ENCODE peak calls at places on chromosomes 13 and 19, in nine cellular contexts. One of them, this sample, is unnamed. For H3K4me1, the result is how much of the 10 kb centered on the place peaks cover.

GRCh38 chr19:34489175-34489574 is 7.6 kb downstream of the WTIP start:
- DNase-seq in tibial nerve: no peak
- DNase-seq in heart left ventricle: no peak
- DNase-seq in Peyer's patch: no peak
- DNase-seq in esophagus squamous epithelium: no peak
- DNase-seq in IMR-90: no peak
- DNase-seq in adrenal gland: no peak
- DNase-seq in right lobe of liver: no peak
- DNase-seq in H1: no peak
- DNase-seq in this sample: no peak

GRCh38 chr13:30159446-30159839 is 147.9 kb downstream of the KATNAL1 start:
- DNase-seq in tibial nerve: no peak
- DNase-seq in heart left ventricle: no peak
- DNase-seq in Peyer's patch: no peak
- DNase-seq in esophagus squamous epithelium: no peak
- DNase-seq in IMR-90: peak
- DNase-seq in adrenal gland: no peak
- DNase-seq in right lobe of liver: no peak
- DNase-seq in H1: no peak
- DNase-seq in this sample: peak

GRCh38 chr13:31967155-31967554 is 64.4 kb upstream of the FRY start:
- DNase-seq in tibial nerve: no peak
- DNase-seq in heart left ventricle: no peak
- DNase-seq in Peyer's patch: no peak
- DNase-seq in esophagus squamous epithelium: no peak
- DNase-seq in IMR-90: no peak
- DNase-seq in adrenal gland: no peak
- DNase-seq in right lobe of liver: no peak
- DNase-seq in H1: no peak
- DNase-seq in this sample: no peak

GRCh38 chr19:1672038-1672768 is 19.8 kb upstream of the TCF3 start:
- DNase-seq in tibial nerve: no peak
- DNase-seq in heart left ventricle: no peak
- DNase-seq in Peyer's patch: peak
- DNase-seq in esophagus squamous epithelium: no peak
- DNase-seq in IMR-90: peak
- DNase-seq in adrenal gland: no peak
- DNase-seq in right lobe of liver: peak
- DNase-seq in H1: no peak
- DNase-seq in this sample: no peak

GRCh38 chr13:100650321-100650720 is 24.3 kb downstream of the TMTC4 start:
- DNase-seq in tibial nerve: no peak
- DNase-seq in heart left ventricle: no peak
- DNase-seq in Peyer's patch: no peak
- DNase-seq in esophagus squamous epithelium: no peak
- DNase-seq in IMR-90: no peak
- DNase-seq in adrenal gland: no peak
- DNase-seq in right lobe of liver: no peak
- DNase-seq in H1: no peak
- DNase-seq in this sample: no peak

GRCh38 chr13:61486496-61486895 is 70.8 kb upstream of the PCDH20 start:
- DNase-seq in tibial nerve: no peak
- DNase-seq in heart left ventricle: no peak
- DNase-seq in Peyer's patch: no peak
- DNase-seq in esophagus squamous epithelium: no peak
- DNase-seq in IMR-90: no peak
- DNase-seq in adrenal gland: no peak
- DNase-seq in right lobe of liver: no peak
- DNase-seq in H1: no peak
- DNase-seq in this sample: no peak

GRCh38 chr13:44906758-44907157 is 82.5 kb downstream of the NUFIP1 start:
- DNase-seq in tibial nerve: no peak
- DNase-seq in heart left ventricle: no peak
- DNase-seq in Peyer's patch: no peak
- DNase-seq in esophagus squamous epithelium: no peak
- DNase-seq in IMR-90: peak
- DNase-seq in adrenal gland: peak
- DNase-seq in right lobe of liver: no peak
- DNase-seq in H1: no peak
- DNase-seq in this sample: peak

GRCh38 chr19:3556423-3556977 is 886 bp downstream of the MFSD12 start:
- DNase-seq in tibial nerve: no peak
- DNase-seq in heart left ventricle: no peak
- DNase-seq in Peyer's patch: no peak
- DNase-seq in esophagus squamous epithelium: no peak
- DNase-seq in IMR-90: no peak
- DNase-seq in adrenal gland: no peak
- DNase-seq in right lobe of liver: no peak
- DNase-seq in H1: no peak
- DNase-seq in this sample: no peak

DNA sequence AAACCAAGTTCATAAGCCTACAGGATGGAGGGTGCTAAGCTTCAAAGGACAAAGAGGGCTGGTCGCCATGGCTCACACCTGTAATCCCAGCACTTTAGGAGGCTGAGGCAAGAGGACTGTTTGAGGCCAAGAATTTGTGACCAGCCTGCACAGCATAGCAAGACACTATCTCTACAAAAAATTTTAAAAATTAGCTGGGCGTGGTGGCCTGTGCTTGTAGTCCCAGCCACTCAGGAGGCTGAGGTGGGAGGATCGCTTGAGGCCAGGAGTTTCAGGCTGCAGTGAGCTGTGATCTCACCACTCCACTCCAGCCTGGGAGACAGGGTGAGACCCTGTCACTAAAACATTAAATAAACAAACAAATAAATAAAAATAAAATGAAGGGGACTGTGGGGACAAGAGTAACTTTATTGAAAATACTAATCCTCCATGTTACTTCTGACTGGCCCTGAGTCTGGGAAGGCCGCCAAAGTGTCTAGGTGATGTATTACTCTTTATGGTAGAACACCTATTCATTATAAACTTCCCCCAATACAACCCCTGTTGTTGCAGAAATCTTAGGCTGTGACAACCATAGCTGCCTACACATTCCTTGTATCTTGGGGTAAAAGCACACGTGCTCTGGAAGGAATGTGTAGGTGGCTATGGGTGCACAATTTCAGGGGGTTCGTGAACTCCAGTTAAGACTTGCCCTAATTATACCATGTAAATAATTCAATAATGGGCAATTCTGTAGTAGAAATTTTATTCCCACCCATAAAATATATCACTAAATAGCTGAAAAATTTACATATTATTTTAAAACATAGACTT is 14.6 kb upstream of the URAD start:
- DNase-seq in tibial nerve: no peak
- DNase-seq in heart left ventricle: no peak
- DNase-seq in Peyer's patch: no peak
- DNase-seq in esophagus squamous epithelium: no peak
- DNase-seq in IMR-90: peak
- DNase-seq in adrenal gland: no peak
- DNase-seq in right lobe of liver: no peak
- DNase-seq in H1: no peak
- DNase-seq in this sample: no peak
- TF ChIP-seq POLR2A in tibial nerve: no peak
- TF ChIP-seq POLR2A in heart left ventricle: no peak
- TF ChIP-seq POLR2A in Peyer's patch: no peak
- TF ChIP-seq POLR2A in esophagus squamous epithelium: no peak
- TF ChIP-seq POLR2A in IMR-90: no peak
- TF ChIP-seq POLR2A in adrenal gland: no peak
- TF ChIP-seq POLR2A in right lobe of liver: no peak
- TF ChIP-seq POLR2A in H1: no peak
- TF ChIP-seq POLR2A in this sample: no peak

DNA sequence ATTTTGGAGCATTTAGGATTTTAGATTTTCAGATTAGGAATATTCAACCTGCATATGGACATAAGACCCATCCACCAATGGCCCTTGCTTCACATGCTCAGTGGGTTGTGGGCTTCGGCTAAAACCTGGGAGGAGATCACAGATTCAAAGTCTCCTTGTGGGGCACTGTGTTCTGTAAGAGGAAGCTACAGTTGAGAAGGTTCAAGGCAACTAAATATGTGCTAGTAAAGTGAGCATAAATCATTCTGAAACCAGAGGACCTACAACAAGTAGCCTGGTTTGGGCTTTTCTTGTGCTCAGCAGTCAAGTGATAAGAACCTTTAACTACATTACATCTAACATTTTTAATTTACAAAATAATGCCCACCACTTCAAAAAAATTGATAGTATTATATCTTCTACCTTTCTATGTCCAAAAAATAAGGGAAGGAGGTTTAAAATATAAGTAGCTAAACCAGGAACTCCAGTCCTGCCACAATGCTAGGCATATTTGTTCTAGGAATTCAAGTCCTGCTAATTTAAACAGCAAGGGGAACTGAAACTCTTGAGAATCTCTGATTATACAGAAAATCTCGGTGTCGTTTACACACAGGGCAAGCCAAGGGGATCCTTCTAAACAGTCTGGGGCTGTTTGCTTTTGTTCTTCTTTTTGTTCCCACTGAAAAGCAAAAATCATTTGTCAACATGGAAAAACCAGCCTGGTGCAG is 36.6 kb downstream of the FOXO1 start:
- DNase-seq in tibial nerve: no peak
- DNase-seq in heart left ventricle: no peak
- DNase-seq in Peyer's patch: no peak
- DNase-seq in esophagus squamous epithelium: no peak
- DNase-seq in IMR-90: no peak
- DNase-seq in adrenal gland: no peak
- DNase-seq in right lobe of liver: no peak
- DNase-seq in H1: no peak
- DNase-seq in this sample: no peak
- H3K4me1 ChIP-seq in tibial nerve: half or more
- H3K4me1 ChIP-seq in heart left ventricle: under half
- H3K4me1 ChIP-seq in Peyer's patch: under half
- H3K4me1 ChIP-seq in esophagus squamous epithelium: under half
- H3K4me1 ChIP-seq in IMR-90: under half
- H3K4me1 ChIP-seq in adrenal gland: under half
- H3K4me1 ChIP-seq in right lobe of liver: under half
- H3K4me1 ChIP-seq in H1: under half
- H3K4me1 ChIP-seq in this sample: under half

DNA sequence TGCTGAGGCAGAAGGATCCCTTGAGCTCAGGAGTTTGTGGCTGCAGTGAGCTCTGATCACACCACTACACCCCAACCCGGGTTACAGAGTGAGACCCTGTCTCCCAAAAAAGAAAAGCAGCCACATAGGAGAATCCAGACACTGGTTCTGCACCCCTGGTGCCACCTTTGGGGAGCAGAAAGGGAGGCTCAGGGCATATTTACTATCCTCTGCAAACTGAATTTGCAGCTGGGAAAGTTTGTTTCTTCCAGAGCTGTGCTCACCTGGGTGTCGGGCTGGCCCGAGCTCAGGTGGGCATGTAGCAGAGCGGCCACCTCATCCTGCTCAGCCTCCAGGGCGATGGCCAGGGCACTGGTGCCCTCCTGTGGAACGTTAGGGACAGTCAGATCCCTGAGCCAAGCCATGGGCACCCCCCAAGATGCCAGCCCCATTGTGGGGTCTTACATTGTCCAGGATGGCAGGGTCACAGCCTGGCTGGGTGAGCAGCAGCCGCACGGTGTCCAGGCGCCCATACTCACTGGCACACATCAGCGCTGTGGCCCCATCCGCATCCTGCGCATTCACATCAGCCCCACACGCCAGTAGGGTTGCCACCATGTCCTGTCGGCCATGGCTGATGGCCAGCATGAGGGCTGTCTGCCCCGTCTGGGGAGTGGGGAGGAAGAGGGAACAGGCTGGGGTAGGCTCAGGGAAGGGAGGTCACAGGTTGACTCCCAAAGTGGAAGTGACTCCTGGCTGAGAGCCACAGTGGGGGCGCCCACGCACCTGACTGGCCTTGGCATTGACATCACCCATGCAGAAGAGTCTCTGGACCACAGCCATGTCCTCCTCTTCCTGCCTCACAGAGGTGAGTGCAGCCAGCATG is 3.1 kb downstream of the RPS28 start:
- DNase-seq in tibial nerve: no peak
- DNase-seq in heart left ventricle: no peak
- DNase-seq in Peyer's patch: no peak
- DNase-seq in esophagus squamous epithelium: no peak
- DNase-seq in IMR-90: no peak
- DNase-seq in adrenal gland: peak
- DNase-seq in right lobe of liver: peak
- DNase-seq in H1: no peak
- DNase-seq in this sample: no peak
- TF ChIP-seq POLR2A in tibial nerve: no peak
- TF ChIP-seq POLR2A in heart left ventricle: no peak
- TF ChIP-seq POLR2A in Peyer's patch: no peak
- TF ChIP-seq POLR2A in esophagus squamous epithelium: no peak
- TF ChIP-seq POLR2A in IMR-90: no peak
- TF ChIP-seq POLR2A in adrenal gland: no peak
- TF ChIP-seq POLR2A in right lobe of liver: no peak
- TF ChIP-seq POLR2A in H1: no peak
- TF ChIP-seq POLR2A in this sample: no peak

DNA sequence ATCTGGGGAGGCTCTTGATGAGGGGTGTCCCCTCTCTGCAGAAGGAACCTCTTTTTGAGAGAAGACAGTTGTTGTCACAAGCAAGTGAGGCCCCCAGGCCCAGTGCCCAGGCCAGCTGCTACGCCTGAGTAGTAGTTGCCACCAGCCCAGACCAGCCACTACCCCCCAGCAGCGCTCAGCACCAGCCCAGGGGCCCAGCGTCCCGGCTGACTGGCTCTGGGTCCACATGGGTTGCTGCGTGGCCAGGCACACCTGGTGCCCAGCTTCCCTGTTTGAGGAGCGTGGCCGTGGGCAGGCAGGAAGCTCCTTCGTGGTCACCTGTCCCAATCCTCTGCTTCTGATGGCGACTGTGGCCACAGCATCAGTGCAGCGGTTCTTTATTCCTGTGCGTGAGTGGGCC is 84.7 kb downstream of the KDM4B start:
- DNase-seq in tibial nerve: no peak
- DNase-seq in heart left ventricle: no peak
- DNase-seq in Peyer's patch: no peak
- DNase-seq in esophagus squamous epithelium: no peak
- DNase-seq in IMR-90: no peak
- DNase-seq in adrenal gland: no peak
- DNase-seq in right lobe of liver: no peak
- DNase-seq in H1: no peak
- DNase-seq in this sample: no peak
- H3K4me1 ChIP-seq in tibial nerve: under half
- H3K4me1 ChIP-seq in heart left ventricle: half or more
- H3K4me1 ChIP-seq in Peyer's patch: under half
- H3K4me1 ChIP-seq in esophagus squamous epithelium: under half
- H3K4me1 ChIP-seq in IMR-90: under half
- H3K4me1 ChIP-seq in adrenal gland: under half
- H3K4me1 ChIP-seq in right lobe of liver: under half
- H3K4me1 ChIP-seq in H1: under half
- H3K4me1 ChIP-seq in this sample: under half

DNA sequence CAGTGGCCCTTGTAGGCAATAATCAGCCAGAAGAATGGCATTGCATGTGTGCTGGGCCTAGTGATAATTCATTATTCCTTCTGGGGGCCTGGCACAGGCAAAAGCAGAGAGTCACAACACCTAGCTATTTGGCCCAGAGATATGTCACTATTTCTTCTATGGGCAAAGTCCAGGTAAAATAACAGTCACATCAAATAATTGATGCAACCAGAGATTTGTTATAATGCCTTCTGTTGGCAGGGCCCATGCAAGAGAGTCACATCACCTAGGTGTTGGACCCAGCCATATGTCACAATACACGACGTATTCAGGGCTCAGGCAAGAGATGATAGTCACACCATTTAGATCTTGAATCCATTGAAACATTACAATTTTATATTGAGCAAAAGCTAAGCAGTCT is 66.1 kb downstream of the ZNF726 start:
- DNase-seq in tibial nerve: no peak
- DNase-seq in heart left ventricle: no peak
- DNase-seq in Peyer's patch: no peak
- DNase-seq in esophagus squamous epithelium: no peak
- DNase-seq in IMR-90: no peak
- DNase-seq in adrenal gland: no peak
- DNase-seq in right lobe of liver: no peak
- DNase-seq in H1: no peak
- DNase-seq in this sample: no peak
- TF ChIP-seq POLR2A in tibial nerve: no peak
- TF ChIP-seq POLR2A in heart left ventricle: no peak
- TF ChIP-seq POLR2A in Peyer's patch: no peak
- TF ChIP-seq POLR2A in esophagus squamous epithelium: no peak
- TF ChIP-seq POLR2A in IMR-90: no peak
- TF ChIP-seq POLR2A in adrenal gland: no peak
- TF ChIP-seq POLR2A in right lobe of liver: no peak
- TF ChIP-seq POLR2A in H1: no peak
- TF ChIP-seq POLR2A in this sample: no peak